ENCODE peak calls at places on chromosomes 16 and 17, in four cellular contexts. S is GM12878, K is GM12891, Q is K562. E is an unnamed sample.

GRCh38 chr16:16092925-16093624 is 130.2 kb downstream of the ABCC6 start:
- DNase-seq in S (no peak), Q (no peak), K (no peak), E (no peak)

GRCh38 chr16:75198135-75198600 is 8.8 kb downstream of the CTRB2 start:
- DNase-seq in K (no peak), Q (peak), S (no peak), E (no peak)

GRCh38 chr17:8151120-8151640 is 1.0 kb downstream of the PER1 start:
- DNase-seq in Q (peak), S (no peak), K (peak), E (peak)

GRCh38 chr17:46024590-46024989 is 25.5 kb downstream of the STH start:
- DNase-seq in S (no peak), Q (no peak), K (no peak), E (no peak)

GRCh38 chr17:4534515-4534914 is 20.7 kb downstream of the MYBBP1A start:
- DNase-seq in S (no peak), K (no peak), Q (no peak), E (no peak)

GRCh38 chr16:72894291-72895151 is 153.4 kb downstream of the ZFHX3 start:
- DNase-seq in Q (no peak), K (no peak), S (no peak), E (no peak)

GRCh38 chr16:23847938-23848337 is 12.2 kb downstream of the PRKCB start:
- DNase-seq in S (no peak), Q (peak), K (no peak), E (no peak)

GRCh38 chr16:30998852-30999761 is 11.3 kb downstream of the STX1B start:
- DNase-seq in K (no peak), S (no peak), Q (no peak), E (no peak)

GRCh38 chr16:82983390-82983789 is 356.6 kb downstream of the CDH13 start:
- DNase-seq in S (no peak), Q (no peak), K (no peak), E (no peak)

GRCh38 chr17:22277595-22277994 is 585.3 kb downstream of the KCNJ18 start:
- DNase-seq in S (no peak), K (no peak), Q (no peak), E (no peak)

GRCh38 chr16:1256874-1257322 is 1.0 kb downstream of the TPSD1 start:
- DNase-seq in Q (no peak), S (no peak), K (no peak), E (no peak)

GRCh38 chr16:89374393-89374948 is 115.9 kb downstream of the ANKRD11 start:
- DNase-seq in S (no peak), Q (no peak), K (no peak), E (no peak)

GRCh38 chr17:9658593-9659211 is 13.4 kb downstream of the USP43 start:
- DNase-seq in Q (no peak), K (no peak), S (no peak), E (no peak)

GRCh38 chr17:47301831-47302230 is 21.9 kb upstream of the EFCAB13 start:
- DNase-seq in Q (no peak), S (no peak), K (no peak), E (no peak)

GRCh38 chr16:85517780-85518179 is 95.3 kb upstream of the GSE1 start:
- DNase-seq in K (no peak), Q (no peak), S (no peak), E (no peak)

GRCh38 chr17:35052240-35052608 is 11.3 kb downstream of the RFFL start:
- DNase-seq in Q (no peak), K (no peak), S (no peak), E (no peak)

GRCh38 chr17:43832976-43833829 is at the start of gene MPP3:
- DNase-seq in Q (peak), S (no peak), K (no peak), E (no peak)

GRCh38 chr16:12435730-12436129 is 368.0 kb downstream of the CPPED1 start:
- DNase-seq in K (no peak), Q (no peak), S (no peak), E (no peak)

GRCh38 chr17:32774286-32775084 is 102.4 kb downstream of the MYO1D start:
- DNase-seq in K (no peak), Q (no peak), S (no peak), E (no peak)

GRCh38 chr17:5899496-5900195 is 170.5 kb upstream of the WSCD1 start:
- DNase-seq in K (no peak), Q (no peak), S (no peak), E (no peak)
- TF ChIP-seq SPI1 in K (no peak), Q (no peak), S (no peak), E (no peak)

GRCh38 chr17:50360716-50361115 is 12.3 kb downstream of the MRPL27 start:
- DNase-seq in Q (no peak), S (no peak), K (no peak), E (no peak)
- TF ChIP-seq SPI1 in Q (no peak), S (no peak), K (no peak), E (no peak)

GRCh38 chr17:838486-838885 is 56.3 kb downstream of the MRM3 start:
- DNase-seq in S (no peak), K (no peak), Q (no peak), E (no peak)

GRCh38 chr17:830950-831349 is 48.8 kb downstream of the MRM3 start:
- DNase-seq in S (no peak), Q (no peak), K (no peak), E (no peak)

GRCh38 chr17:836154-836553 is 54.0 kb downstream of the MRM3 start:
- DNase-seq in S (no peak), K (no peak), Q (no peak), E (no peak)

GRCh38 chr17:834136-834535 is 52.0 kb downstream of the MRM3 start:
- DNase-seq in S (no peak), Q (no peak), K (no peak), E (no peak)

GRCh38 chr17:835263-835662 is 53.1 kb downstream of the MRM3 start:
- DNase-seq in K (no peak), S (no peak), Q (no peak), E (no peak)
- TF ChIP-seq SPI1 in K (no peak), S (no peak), Q (no peak), E (no peak)

GRCh38 chr17:31433091-31433790 is 41.8 kb downstream of the RAB11FIP4 start:
- DNase-seq in K (no peak), Q (no peak), S (no peak), E (peak)

GRCh38 chr17:31434404-31435050 is 43.1 kb downstream of the RAB11FIP4 start:
- DNase-seq in Q (peak), K (no peak), S (no peak), E (no peak)

GRCh38 chr17:31433811-31434210 is 42.3 kb downstream of the RAB11FIP4 start:
- DNase-seq in K (no peak), Q (no peak), S (no peak), E (no peak)

GRCh38 chr17:31437720-31438400 is 46.4 kb downstream of the RAB11FIP4 start:
- DNase-seq in Q (no peak), K (no peak), S (no peak), E (no peak)

GRCh38 chr17:31435581-31435980 is 44.1 kb downstream of the RAB11FIP4 start:
- DNase-seq in K (no peak), Q (no peak), S (no peak), E (no peak)
- TF ChIP-seq SPI1 in K (no peak), Q (no peak), S (no peak), E (no peak)

DNA sequence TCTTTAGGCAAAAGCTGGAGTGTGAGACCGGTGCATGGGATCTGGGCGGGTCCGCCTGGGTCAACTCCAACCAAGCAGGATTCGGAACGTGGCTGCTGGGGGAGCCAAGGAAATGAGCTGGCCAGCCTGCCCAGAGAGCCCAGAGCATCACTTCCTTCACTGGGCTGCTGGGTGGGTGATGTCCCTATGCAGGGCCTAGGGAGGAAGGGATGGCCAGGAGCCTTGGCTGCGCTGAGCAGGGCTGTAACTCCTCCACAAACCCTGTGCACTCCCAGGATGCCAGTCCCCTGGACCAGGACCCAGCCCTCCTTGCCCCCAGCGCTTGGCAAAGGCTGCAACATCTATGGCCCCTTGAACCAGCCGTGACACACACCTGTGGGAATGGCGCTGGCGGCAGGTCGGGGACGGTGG is 138.4 kb downstream of the RAB11FIP4 start:
- DNase-seq in K (no peak), Q (no peak), S (no peak), E (no peak)
- TF ChIP-seq SPI1 in K (no peak), Q (no peak), S (no peak), E (no peak)

DNA sequence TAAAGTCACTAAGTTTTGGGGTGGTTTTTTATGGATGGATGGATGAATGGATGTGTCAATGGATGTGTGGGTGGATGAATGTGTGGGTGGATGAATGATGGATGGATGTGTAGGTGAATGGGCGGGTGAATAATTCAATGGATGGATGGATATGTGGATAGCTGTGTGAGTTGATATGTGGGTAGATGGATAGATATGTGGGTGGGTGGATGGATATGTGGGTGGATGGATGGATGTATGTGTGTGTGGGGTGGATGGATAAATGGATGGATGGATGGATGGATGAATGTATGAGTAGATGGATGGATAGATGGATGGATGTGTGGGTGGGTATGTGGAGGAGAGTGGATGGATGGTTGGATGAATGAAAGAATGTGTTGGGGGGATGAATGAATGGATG is 310.1 kb upstream of the C16orf82 start:
- DNase-seq in S (no peak), Q (no peak), K (no peak), E (no peak)
- TF ChIP-seq SPI1 in S (no peak), Q (no peak), K (no peak), E (no peak)